ENCODE peak calls at places on chromosome 3, in four cellular contexts. Y, A, D and C are unnamed samples.

GRCh38 chr3:112247900-112248299 is 46.1 kb downstream of the SLC9C1 start:
- DNase-seq in A (no peak), D (peak), Y (no peak), C (no peak)

GRCh38 chr3:139317660-139318430 is 26.0 kb upstream of the MRPS22 start:
- DNase-seq in D (no peak), Y (no peak), A (peak), C (no peak)

GRCh38 chr3:71064288-71064975 is 519.1 kb downstream of the FOXP1 start:
- DNase-seq in A (peak), Y (peak), D (no peak), C (peak)

GRCh38 chr3:129195731-129196256 is 12.1 kb upstream of the CNBP start:
- DNase-seq in Y (no peak), D (no peak), A (no peak), C (peak)

GRCh38 chr3:156630081-156630772 is 44.2 kb upstream of the TIPARP start:
- DNase-seq in Y (no peak), A (no peak), D (no peak), C (no peak)

GRCh38 chr3:52195823-52196331 is 2.1 kb upstream of the ALAS1 start:
- DNase-seq in A (no peak), D (no peak), Y (no peak), C (peak)

GRCh38 chr3:175432338-175433025 is 573.3 kb downstream of the NAALADL2 start:
- DNase-seq in Y (peak), A (no peak), D (no peak), C (no peak)

GRCh38 chr3:128133273-128133883 is 9.8 kb upstream of the RUVBL1 start:
- DNase-seq in Y (peak), A (no peak), D (no peak), C (peak)

GRCh38 chr3:129482721-129483120 is 42.7 kb downstream of the IFT122 start:
- DNase-seq in Y (no peak), A (peak), D (no peak), C (no peak)

GRCh38 chr3:53194218-53195065 is 33.4 kb downstream of the PRKCD start:
- DNase-seq in A (no peak), D (no peak), Y (peak), C (no peak)

GRCh38 chr3:49804141-49805041 is 1.3 kb downstream of the INKA1 start:
- DNase-seq in Y (no peak), A (no peak), D (no peak), C (no peak)

GRCh38 chr3:140972833-140973232 is 31.2 kb downstream of the SLC25A36 start:
- DNase-seq in D (no peak), A (no peak), Y (no peak), C (peak)

GRCh38 chr3:44041726-44042125 is 200.0 kb upstream of the TOPAZ1 start:
- DNase-seq in A (no peak), Y (no peak), D (no peak), C (no peak)

GRCh38 chr3:99544819-99545281 is 93.5 kb upstream of the COL8A1 start:
- DNase-seq in A (no peak), D (no peak), Y (no peak), C (no peak)

GRCh38 chr3:99545941-99546580 is 92.3 kb upstream of the COL8A1 start:
- DNase-seq in D (no peak), Y (no peak), A (no peak), C (no peak)

GRCh38 chr3:99537416-99537815 is 101.0 kb upstream of the COL8A1 start:
- DNase-seq in D (no peak), Y (no peak), A (no peak), C (no peak)

GRCh38 chr3:99543796-99544195 is 94.6 kb upstream of the COL8A1 start:
- DNase-seq in A (no peak), Y (no peak), D (no peak), C (no peak)

DNA sequence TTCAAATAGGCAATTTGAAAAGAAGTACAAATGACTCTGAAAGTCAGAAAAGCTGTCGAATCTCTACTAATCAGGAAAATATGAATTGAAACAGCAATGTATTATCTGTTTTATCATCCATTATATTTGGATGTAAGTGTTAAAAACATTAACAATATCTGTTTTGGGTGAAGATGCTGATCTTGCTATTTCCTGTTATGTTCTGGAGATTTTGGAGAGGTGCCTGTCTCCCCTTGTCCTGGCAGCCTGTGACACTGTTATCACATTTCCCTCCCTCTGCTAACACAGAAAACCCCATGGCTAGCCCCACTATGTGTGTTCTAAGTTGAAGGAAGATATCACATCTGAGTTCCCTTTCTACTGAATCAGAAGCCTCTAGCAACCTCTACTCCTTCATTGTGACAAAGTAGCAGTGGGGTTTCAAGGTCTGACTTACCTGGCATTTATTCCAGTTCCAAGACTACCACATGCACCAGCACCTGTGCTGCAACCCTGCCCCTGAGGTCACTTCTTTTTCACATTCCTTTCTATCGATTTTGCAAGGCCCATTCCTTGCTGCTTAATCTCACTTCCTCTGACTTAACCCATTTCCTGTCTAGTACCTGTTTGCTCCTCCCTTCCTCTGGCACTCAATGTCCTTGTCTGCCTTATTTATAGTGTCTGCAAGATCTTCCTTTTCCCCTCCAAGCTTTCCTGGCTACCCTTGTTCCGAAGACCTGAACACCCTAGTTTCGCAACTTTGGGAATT is 95.4 kb upstream of the COL8A1 start:
- DNase-seq in D (no peak), A (no peak), Y (no peak), C (no peak)
- TF ChIP-seq POLR2AphosphoS5 in D (no peak), A (no peak), Y (no peak), C (no peak)

GRCh38 chr3:169865176-169865800 is 4.4 kb downstream of the LRRC31 start:
- DNase-seq in Y (no peak), A (no peak), D (no peak), C (no peak)

GRCh38 chr3:169867584-169868211 is 2.0 kb downstream of the LRRC31 start:
- DNase-seq in D (no peak), Y (no peak), A (no peak), C (no peak)

GRCh38 chr3:169861871-169862270 is 7.9 kb downstream of the LRRC31 start:
- DNase-seq in Y (no peak), A (no peak), D (no peak), C (no peak)

GRCh38 chr3:169863458-169863899 is 6.3 kb downstream of the LRRC31 start:
- DNase-seq in Y (peak), D (peak), A (peak), C (peak)

DNA sequence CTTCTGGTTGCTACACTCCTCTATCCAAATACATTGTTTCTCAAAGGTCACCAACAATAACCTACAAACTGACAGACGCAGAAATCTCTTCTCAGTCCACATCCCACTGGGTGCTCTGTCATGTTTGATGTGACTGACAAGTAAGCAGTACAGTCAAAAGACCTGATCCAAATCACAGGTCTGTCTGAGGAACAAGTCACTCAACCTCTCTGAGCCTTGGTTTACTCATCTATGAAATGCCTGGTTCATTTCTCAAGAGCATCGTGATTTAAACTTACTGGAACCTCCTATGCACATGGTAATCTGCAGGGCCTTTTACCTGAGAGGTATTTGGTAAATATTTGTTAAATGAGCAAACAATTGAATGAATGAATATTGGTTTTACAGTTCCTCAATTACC is 5.5 kb downstream of the LRRC31 start:
- DNase-seq in Y (no peak), A (no peak), D (no peak), C (no peak)
- TF ChIP-seq MXI1 in Y (no peak), A (no peak), D (no peak), C (no peak)

GRCh38 chr3:180932819-180933218 is 20.3 kb downstream of the FXR1 start:
- DNase-seq in A (no peak), Y (no peak), D (no peak), C (no peak)
- TF ChIP-seq POLR2AphosphoS5 in A (no peak), Y (no peak), D (no peak), C (no peak)

DNA sequence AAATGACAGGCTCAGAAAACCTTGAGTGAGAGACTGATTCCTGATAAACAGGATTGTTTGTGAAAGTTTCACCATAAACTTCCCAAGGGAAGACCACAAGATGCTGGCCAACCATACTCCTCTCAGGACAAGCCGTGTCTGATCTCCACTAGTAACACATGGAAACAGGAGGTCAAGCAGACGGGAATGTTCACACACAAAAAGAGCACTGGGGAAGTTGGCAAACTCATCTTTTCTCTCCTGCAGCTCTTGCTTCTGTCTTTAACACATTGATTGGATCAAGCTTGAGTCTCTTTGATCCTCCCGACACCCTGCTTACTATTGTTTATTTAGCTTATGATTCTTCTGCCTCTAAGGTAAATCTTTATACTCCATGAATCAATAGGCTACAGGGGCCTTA is 713.5 kb downstream of the PDCD6IP start:
- DNase-seq in A (no peak), Y (no peak), D (no peak), C (no peak)
- TF ChIP-seq MXI1 in A (no peak), Y (no peak), D (no peak), C (no peak)

DNA sequence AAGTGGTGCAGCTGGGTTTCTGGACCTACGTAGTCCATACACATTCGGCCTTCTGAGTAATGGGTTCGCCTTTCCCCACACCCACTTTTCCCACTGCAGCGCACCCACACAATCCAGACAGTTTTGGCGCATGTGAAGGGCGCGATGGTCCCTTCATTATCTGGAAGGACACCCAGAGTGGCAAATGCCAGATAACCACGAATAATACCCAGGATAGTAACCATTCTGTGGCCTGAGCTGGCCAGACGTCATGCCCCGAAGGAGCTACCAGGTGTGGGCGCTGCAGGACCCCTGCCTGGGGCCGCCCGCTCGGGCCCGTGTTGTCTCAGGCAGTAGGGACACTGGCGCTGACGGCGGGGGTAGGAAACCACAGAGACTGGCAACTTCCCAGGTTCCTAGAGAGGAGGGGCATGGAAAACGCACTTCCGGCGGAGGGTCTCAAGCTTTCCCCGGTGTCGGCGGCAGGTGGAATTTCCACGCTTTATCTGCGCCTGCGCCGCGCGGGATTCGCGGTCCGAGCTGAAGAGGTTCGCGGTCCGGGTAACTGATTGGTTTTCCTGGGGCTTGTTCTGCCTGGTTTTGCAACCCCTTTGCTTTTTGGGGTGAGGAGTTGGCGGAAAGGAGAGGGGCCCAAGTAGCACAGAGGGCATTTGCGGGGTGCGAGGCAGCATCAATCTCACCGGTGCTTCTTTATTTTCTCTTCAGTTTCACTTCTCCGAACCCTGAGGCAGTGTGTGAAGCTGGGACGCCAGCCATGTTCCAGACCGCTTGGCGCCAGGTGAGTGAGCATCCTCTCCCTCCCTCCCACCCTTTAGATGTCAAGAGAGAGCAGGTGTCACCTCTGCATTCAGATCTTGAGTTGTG is at the start of gene ZNF620:
- DNase-seq in A (peak), Y (peak), D (no peak), C (peak)
- TF ChIP-seq POLR2AphosphoS5 in A (no peak), Y (peak), D (no peak), C (peak)